ENCODE peak calls at places on chromosomes 6 and 20, in seven cellular contexts. One of them, this sample, is unnamed.

GRCh38 chr20:56724246-56724757 is 95.2 kb downstream of the TFAP2C start:
- DNase-seq in NCI-H1092: no peak
- DNase-seq in NCI-H146: no peak
- DNase-seq in HEK293T: no peak
- DNase-seq in endothelial cell: no peak
- DNase-seq in thoracic aorta: no peak
- DNase-seq in AG09319: no peak
- DNase-seq in this sample: no peak

GRCh38 chr6:32973144-32973854 is 4.9 kb downstream of the BRD2 start:
- DNase-seq in NCI-H1092: peak; percentile 60
- DNase-seq in NCI-H146: peak; percentile 81
- DNase-seq in HEK293T: no peak
- DNase-seq in endothelial cell: peak; percentile 24
- DNase-seq in thoracic aorta: no peak
- DNase-seq in AG09319: no peak
- DNase-seq in this sample: peak; percentile 70

GRCh38 chr6:35318845-35319220 is 21.2 kb downstream of the DEF6 start:
- DNase-seq in NCI-H1092: no peak
- DNase-seq in NCI-H146: no peak
- DNase-seq in HEK293T: no peak
- DNase-seq in endothelial cell: no peak
- DNase-seq in thoracic aorta: no peak
- DNase-seq in AG09319: no peak
- DNase-seq in this sample: no peak

GRCh38 chr20:24492031-24492607 is 22.7 kb downstream of the SYNDIG1 start:
- DNase-seq in NCI-H1092: no peak
- DNase-seq in NCI-H146: no peak
- DNase-seq in HEK293T: no peak
- DNase-seq in endothelial cell: no peak
- DNase-seq in thoracic aorta: no peak
- DNase-seq in AG09319: no peak
- DNase-seq in this sample: peak; percentile 61

GRCh38 chr6:37103169-37104039 is 66.5 kb upstream of the PIM1 start:
- DNase-seq in NCI-H1092: peak; percentile 84
- DNase-seq in NCI-H146: peak; percentile 98
- DNase-seq in HEK293T: no peak
- DNase-seq in endothelial cell: peak; percentile 43
- DNase-seq in thoracic aorta: peak; percentile 11
- DNase-seq in AG09319: no peak
- DNase-seq in this sample: peak; percentile 79

GRCh38 chr6:133705731-133706130 is 183.2 kb upstream of the TCF21 start:
- DNase-seq in NCI-H1092: no peak
- DNase-seq in NCI-H146: no peak
- DNase-seq in HEK293T: no peak
- DNase-seq in endothelial cell: no peak
- DNase-seq in thoracic aorta: no peak
- DNase-seq in AG09319: no peak
- DNase-seq in this sample: no peak

GRCh38 chr6:141421378-141421777 is 711.3 kb upstream of the GJE1 start:
- DNase-seq in NCI-H1092: no peak
- DNase-seq in NCI-H146: no peak
- DNase-seq in HEK293T: no peak
- DNase-seq in endothelial cell: no peak
- DNase-seq in thoracic aorta: no peak
- DNase-seq in AG09319: peak; percentile 23
- DNase-seq in this sample: no peak

GRCh38 chr6:131419698-131420097 is 153.3 kb upstream of the ARG1 start:
- DNase-seq in NCI-H1092: no peak
- DNase-seq in NCI-H146: peak; percentile 24
- DNase-seq in HEK293T: no peak
- DNase-seq in endothelial cell: no peak
- DNase-seq in thoracic aorta: no peak
- DNase-seq in AG09319: no peak
- DNase-seq in this sample: no peak

GRCh38 chr20:10414982-10415650 is 18.9 kb downstream of the MKKS start:
- DNase-seq in NCI-H1092: no peak
- DNase-seq in NCI-H146: peak; percentile 54
- DNase-seq in HEK293T: no peak
- DNase-seq in endothelial cell: no peak
- DNase-seq in thoracic aorta: no peak
- DNase-seq in AG09319: no peak
- DNase-seq in this sample: no peak

GRCh38 chr20:50844430-50845100 is 49.7 kb downstream of the BCAS4 start:
- DNase-seq in NCI-H1092: no peak
- DNase-seq in NCI-H146: no peak
- DNase-seq in HEK293T: no peak
- DNase-seq in endothelial cell: no peak
- DNase-seq in thoracic aorta: peak; percentile 56
- DNase-seq in AG09319: no peak
- DNase-seq in this sample: no peak

GRCh38 chr20:29079769-29080690 is 2177.4 kb upstream of the DEFB115 start:
- DNase-seq in NCI-H1092: no peak
- DNase-seq in NCI-H146: no peak
- DNase-seq in HEK293T: no peak
- DNase-seq in endothelial cell: no peak
- DNase-seq in thoracic aorta: no peak
- DNase-seq in AG09319: no peak
- DNase-seq in this sample: no peak

GRCh38 chr6:157995458-157995857 is 13.8 kb downstream of the SYNJ2 start:
- DNase-seq in NCI-H1092: no peak
- DNase-seq in NCI-H146: no peak
- DNase-seq in HEK293T: no peak
- DNase-seq in endothelial cell: no peak
- DNase-seq in thoracic aorta: no peak
- DNase-seq in AG09319: no peak
- DNase-seq in this sample: no peak

GRCh38 chr6:40378725-40379074 is 208.5 kb downstream of the LRFN2 start:
- DNase-seq in NCI-H1092: no peak
- DNase-seq in NCI-H146: no peak
- DNase-seq in HEK293T: no peak
- DNase-seq in endothelial cell: no peak
- DNase-seq in thoracic aorta: no peak
- DNase-seq in AG09319: no peak
- DNase-seq in this sample: no peak

GRCh38 chr20:44582321-44583025 is at the start of gene PKIG:
- DNase-seq in NCI-H1092: no peak
- DNase-seq in NCI-H146: no peak
- DNase-seq in HEK293T: peak; percentile 30
- DNase-seq in endothelial cell: peak; percentile 39
- DNase-seq in thoracic aorta: no peak
- DNase-seq in AG09319: peak; percentile 63
- DNase-seq in this sample: peak; percentile 82

GRCh38 chr20:58432190-58432954 is 43.3 kb downstream of the VAPB start:
- DNase-seq in NCI-H1092: no peak
- DNase-seq in NCI-H146: no peak
- DNase-seq in HEK293T: no peak
- DNase-seq in endothelial cell: no peak
- DNase-seq in thoracic aorta: no peak
- DNase-seq in AG09319: no peak
- DNase-seq in this sample: peak; percentile 79

GRCh38 chr20:15917333-15917732 is 655.9 kb downstream of the KIF16B start:
- DNase-seq in NCI-H1092: no peak
- DNase-seq in NCI-H146: no peak
- DNase-seq in HEK293T: no peak
- DNase-seq in endothelial cell: no peak
- DNase-seq in thoracic aorta: no peak
- DNase-seq in AG09319: no peak
- DNase-seq in this sample: no peak

GRCh38 chr6:154012852-154013251 is 26.2 kb upstream of the OPRM1 start:
- DNase-seq in NCI-H1092: no peak
- DNase-seq in NCI-H146: no peak
- DNase-seq in HEK293T: no peak
- DNase-seq in endothelial cell: no peak
- DNase-seq in thoracic aorta: no peak
- DNase-seq in AG09319: no peak
- DNase-seq in this sample: no peak